ENCODE peak calls at places on chromosomes 2 and 18, in eight cellular contexts. K is A549, E is H1, H is endothelial cell of umbilical vein, G is HCT116, Q is GM12878, V is HepG2, D is K562. B is an unnamed sample.

GRCh38 chr2:37599688-37600525 is 71.5 kb downstream of the CDC42EP3 start:
- DNase-seq in D (no peak), V (no peak), Q (no peak), K (no peak), E (no peak), H (no peak), G (no peak), B (no peak)

GRCh38 chr2:182862003-182862402 is 4.4 kb downstream of the FRZB start:
- DNase-seq in G (no peak), D (no peak), H (no peak), K (no peak), E (no peak), V (no peak), Q (no peak), B (no peak)

GRCh38 chr2:74238879-74239278 is 40.5 kb downstream of the MTHFD2 start:
- DNase-seq in G (no peak), V (no peak), K (no peak), H (peak), E (no peak), D (no peak), Q (no peak), B (no peak)

GRCh38 chr2:11368059-11368572 is 23.7 kb upstream of the ROCK2 start:
- DNase-seq in V (no peak), D (no peak), E (no peak), K (no peak), Q (no peak), H (peak), G (no peak), B (no peak)

GRCh38 chr2:158923180-158923594 is 45.3 kb upstream of the TANC1 start:
- DNase-seq in V (no peak), E (no peak), K (no peak), Q (no peak), G (no peak), D (no peak), H (peak), B (no peak)

GRCh38 chr2:186098821-186099220 is 360.2 kb downstream of the FSIP2 start:
- DNase-seq in D (no peak), V (no peak), K (no peak), G (no peak), E (no peak), Q (no peak), H (peak), B (no peak)

GRCh38 chr2:193584001-193584400 is 1389.3 kb upstream of the TMEFF2 start:
- DNase-seq in G (peak), Q (no peak), V (peak), K (no peak), E (no peak), D (no peak), H (no peak), B (peak)

GRCh38 chr18:24552218-24552617 is 91.8 kb downstream of the HRH4 start:
- DNase-seq in E (no peak), V (no peak), D (no peak), G (no peak), H (no peak), Q (no peak), K (no peak), B (no peak)

GRCh38 chr2:159200498-159200897 is 86.0 kb downstream of the WDSUB1 start:
- DNase-seq in H (no peak), D (no peak), Q (no peak), V (no peak), G (no peak), K (no peak), E (no peak), B (no peak)

GRCh38 chr2:238502088-238502810 is 75.5 kb downstream of the ASB1 start:
- DNase-seq in H (no peak), E (no peak), D (no peak), V (no peak), K (no peak), G (no peak), Q (no peak), B (no peak)

GRCh38 chr2:101729521-101730190 is 32.1 kb downstream of the MAP4K4 start:
- DNase-seq in H (no peak), K (no peak), E (no peak), G (no peak), V (no peak), Q (no peak), D (no peak), B (no peak)

GRCh38 chr18:45110577-45111506 is 430.2 kb downstream of the SETBP1 start:
- DNase-seq in E (no peak), V (no peak), H (no peak), D (no peak), G (no peak), Q (no peak), K (no peak), B (no peak)

GRCh38 chr2:56132138-56132537 is 51.7 kb upstream of the CCDC85A start:
- DNase-seq in E (no peak), H (peak), K (peak), D (peak), Q (no peak), V (peak), G (peak), B (peak)

GRCh38 chr2:14907014-14907612 is 274.6 kb downstream of the LRATD1 start:
- DNase-seq in G (no peak), E (no peak), Q (no peak), D (no peak), V (peak), K (peak), H (no peak), B (peak)

GRCh38 chr18:26621161-26622026 is 73.0 kb upstream of the KCTD1 start:
- DNase-seq in G (peak), E (peak), Q (no peak), K (peak), D (peak), V (peak), H (peak), B (peak)

GRCh38 chr2:234950730-234951385 is 959 bp upstream of the SH3BP4 start:
- DNase-seq in V (no peak), D (no peak), Q (no peak), H (peak), G (no peak), E (no peak), K (no peak), B (no peak)

GRCh38 chr2:97770450-97770849 is 57.1 kb downstream of the ZAP70 start:
- DNase-seq in H (no peak), E (peak), K (no peak), D (no peak), G (no peak), V (no peak), Q (no peak), B (no peak)

GRCh38 chr18:62566199-62566598 is 43.4 kb downstream of the ZCCHC2 start:
- DNase-seq in V (peak), H (peak), Q (no peak), G (no peak), E (peak), D (no peak), K (peak), B (peak)

GRCh38 chr18:23106575-23106974 is 28.7 kb upstream of the CABLES1 start:
- DNase-seq in H (peak), Q (no peak), K (peak), E (no peak), G (peak), V (peak), D (no peak), B (peak)

GRCh38 chr2:3667151-3667631 is 9.2 kb downstream of the ALLC start:
- DNase-seq in Q (peak), G (no peak), H (no peak), D (no peak), K (no peak), E (no peak), V (no peak), B (no peak)

GRCh38 chr2:160293401-160293911 is 93.4 kb upstream of the ITGB6 start:
- DNase-seq in Q (no peak), G (no peak), V (no peak), H (no peak), D (no peak), E (no peak), K (no peak), B (no peak)

GRCh38 chr18:79410731-79411613 is 15.2 kb downstream of the NFATC1 start:
- DNase-seq in K (no peak), H (no peak), V (no peak), E (no peak), G (no peak), Q (no peak), D (no peak), B (no peak)

GRCh38 chr2:190180313-190181065 is 118.0 kb upstream of the MSTN start:
- DNase-seq in H (peak), V (peak), D (peak), G (peak), K (peak), Q (no peak), E (peak), B (peak)

GRCh38 chr2:40783704-40784103 is 331.8 kb upstream of the SLC8A1 start:
- DNase-seq in E (no peak), G (no peak), D (no peak), K (no peak), H (no peak), Q (no peak), V (no peak), B (no peak)

GRCh38 chr2:235614176-235614860 is 120.5 kb downstream of the AGAP1 start:
- DNase-seq in E (no peak), V (no peak), G (no peak), K (no peak), Q (no peak), D (no peak), H (no peak), B (peak)

GRCh38 chr18:57759650-57760049 is 43.5 kb downstream of the ATP8B1 start:
- DNase-seq in V (no peak), D (no peak), K (no peak), H (no peak), E (no peak), Q (no peak), G (no peak), B (no peak)

GRCh38 chr2:190340369-190340768 is 3.0 kb upstream of the INPP1 start:
- DNase-seq in E (no peak), V (peak), G (peak), K (no peak), D (peak), H (no peak), Q (no peak), B (peak)

GRCh38 chr2:10837532-10838266 is 25.1 kb upstream of the PDIA6 start:
- DNase-seq in Q (no peak), G (no peak), H (no peak), D (no peak), K (no peak), E (no peak), V (no peak), B (no peak)

GRCh38 chr2:84388133-84388532 is 70.9 kb downstream of the SUCLG1 start:
- DNase-seq in E (no peak), H (no peak), Q (no peak), G (no peak), V (no peak), D (no peak), K (no peak), B (no peak)

GRCh38 chr2:223969856-223970255 is 12.6 kb downstream of the MRPL44 start:
- DNase-seq in V (no peak), D (no peak), H (no peak), E (no peak), Q (no peak), K (no peak), G (no peak), B (no peak)

GRCh38 chr2:200454839-200455801 is 54.7 kb downstream of the KCTD18 start:
- DNase-seq in E (no peak), Q (peak), G (peak), V (peak), K (no peak), D (no peak), H (no peak), B (no peak)

GRCh38 chr2:120974950-120975349 is 239.3 kb downstream of the GLI2 start:
- DNase-seq in H (no peak), V (no peak), D (no peak), G (no peak), Q (no peak), E (no peak), K (no peak), B (no peak)

GRCh38 chr2:83459456-83459855 is 999.6 kb downstream of the SUCLG1 start:
- DNase-seq in G (no peak), K (no peak), E (no peak), Q (no peak), V (no peak), H (no peak), D (no peak), B (peak)

GRCh38 chr2:16546128-16546754 is 119.4 kb downstream of the CYRIA start:
- DNase-seq in D (peak), V (peak), H (peak), Q (no peak), G (no peak), K (no peak), E (no peak), B (peak)

GRCh38 chr18:5164903-5165302 is 32.2 kb downstream of the AKAIN1 start:
- DNase-seq in E (no peak), Q (no peak), G (no peak), H (no peak), V (no peak), D (no peak), K (no peak), B (no peak)

GRCh38 chr2:241818943-241819270 is 9.9 kb downstream of the NEU4 start:
- DNase-seq in V (peak), H (no peak), E (no peak), K (no peak), G (no peak), D (no peak), Q (no peak), B (peak)

GRCh38 chr2:225037374-225038075 is 4.7 kb downstream of the DOCK10 start:
- DNase-seq in E (no peak), Q (no peak), D (no peak), V (no peak), G (no peak), H (no peak), K (no peak), B (peak)

GRCh38 chr2:195413944-195414343 is 243.1 kb upstream of the SLC39A10 start:
- DNase-seq in G (no peak), V (no peak), H (no peak), Q (no peak), D (no peak), K (no peak), E (no peak), B (no peak)

GRCh38 chr2:195410272-195410671 is 246.8 kb upstream of the SLC39A10 start:
- DNase-seq in E (no peak), K (no peak), Q (peak), G (no peak), V (no peak), D (no peak), H (no peak), B (no peak)

GRCh38 chr2:195408811-195409210 is 248.2 kb upstream of the SLC39A10 start:
- DNase-seq in H (no peak), G (no peak), V (no peak), E (no peak), Q (no peak), K (no peak), D (no peak), B (no peak)

GRCh38 chr2:195413422-195413821 is 243.6 kb upstream of the SLC39A10 start:
- DNase-seq in G (no peak), D (no peak), Q (no peak), K (no peak), E (no peak), H (no peak), V (no peak), B (no peak)

DNA sequence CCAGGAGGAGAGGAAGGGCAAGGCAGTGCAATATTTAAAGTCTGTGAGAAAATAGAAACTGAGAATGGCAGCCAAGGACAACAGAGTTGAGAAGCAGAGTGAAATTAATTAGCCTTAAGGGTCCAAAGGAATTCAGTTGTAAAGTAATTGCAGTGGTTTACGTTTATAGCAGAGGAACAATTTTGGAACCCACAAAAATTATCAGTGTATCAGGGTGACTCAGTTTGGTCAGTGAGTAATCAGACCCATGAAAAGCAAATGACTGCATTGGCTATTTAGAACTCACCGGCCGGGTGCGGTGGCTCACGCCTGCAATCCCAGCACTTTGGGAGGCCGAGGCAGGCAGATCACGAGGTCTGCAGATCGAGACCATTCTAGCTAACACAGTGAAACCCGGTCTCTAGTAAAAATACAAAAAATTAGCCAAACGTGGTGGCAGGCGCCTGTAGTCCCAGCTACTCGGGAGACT is 245.8 kb upstream of the SLC39A10 start:
- DNase-seq in E (no peak), V (no peak), Q (peak), G (no peak), K (no peak), H (no peak), D (no peak), B (peak)
- H3K4me3 ChIP-seq in E (no peak), V (no peak), Q (no peak), G (no peak), K (no peak), H (no peak), D (no peak), B (no peak)

GRCh38 chr2:33478968-33479691 is 2.7 kb downstream of the RASGRP3 start:
- DNase-seq in E (no peak), D (peak), V (no peak), K (no peak), G (no peak), Q (no peak), H (peak), B (no peak)

GRCh38 chr2:33476100-33476792 is at the start of gene RASGRP3:
- DNase-seq in G (peak), K (peak), E (peak), Q (no peak), D (peak), V (peak), H (peak), B (peak)

GRCh38 chr2:33475381-33476099 is 909 bp upstream of the RASGRP3 start:
- DNase-seq in V (peak), H (peak), K (peak), E (peak), G (peak), D (peak), Q (no peak), B (peak)

GRCh38 chr2:33476793-33477190 is 343 bp downstream of the RASGRP3 start:
- DNase-seq in G (no peak), D (no peak), V (no peak), K (no peak), H (no peak), Q (no peak), E (no peak), B (no peak)

DNA sequence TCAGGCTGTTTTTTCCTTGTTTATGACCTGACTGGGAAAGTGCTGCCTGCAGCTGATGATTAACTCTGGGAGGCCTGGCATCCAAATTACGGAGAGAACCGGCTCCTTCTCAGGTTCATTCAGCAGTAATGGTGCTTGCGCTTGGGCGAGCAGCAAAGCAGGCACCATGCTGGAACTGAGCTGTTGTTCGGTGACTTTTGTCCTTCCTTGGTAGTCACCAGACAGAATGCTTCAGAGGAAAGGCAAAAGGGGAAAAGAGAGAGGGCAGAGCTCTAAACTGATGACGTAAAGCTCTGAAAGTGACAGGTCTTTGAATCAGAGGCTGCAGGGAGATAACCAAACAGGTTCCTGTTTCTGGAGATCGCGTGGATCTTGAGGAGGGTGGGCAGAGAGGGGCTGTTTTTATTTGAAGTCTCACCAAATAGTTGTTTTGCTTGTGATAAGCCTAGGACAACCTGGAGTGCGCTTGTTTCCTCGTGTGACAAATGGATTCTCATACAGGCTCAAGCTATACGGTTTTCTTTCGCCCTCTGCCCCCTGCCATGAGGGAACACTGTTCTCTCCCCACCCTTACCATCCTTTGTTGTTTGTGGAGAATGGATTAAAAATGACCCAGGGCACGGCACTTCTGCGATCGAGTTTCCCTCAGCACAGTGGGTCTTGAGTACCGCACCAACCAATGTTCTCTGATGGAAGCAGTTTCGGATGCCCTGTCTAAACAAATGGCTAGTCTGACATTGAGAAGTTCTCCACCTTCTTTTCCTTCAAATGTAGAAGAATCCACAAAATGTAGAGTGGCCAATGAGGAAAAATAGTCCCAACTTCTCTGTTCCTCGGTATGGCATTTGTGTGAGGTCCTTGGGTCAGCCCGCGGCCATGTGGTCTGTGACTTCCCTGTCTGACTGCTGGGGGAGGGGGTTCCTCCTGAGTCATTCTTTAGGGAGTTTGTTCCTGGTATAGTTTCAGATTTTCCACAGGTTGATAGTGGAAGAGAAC is 1.3 kb downstream of the RASGRP3 start:
- DNase-seq in Q (no peak), E (no peak), V (no peak), D (peak), G (no peak), K (no peak), H (peak), B (peak)
- TF ChIP-seq POLR2A in Q (peak), E (no peak), V (no peak), D (no peak), G (no peak), K (no peak), H (no peak), B (no peak)

GRCh38 chr2:60764736-60765534 is 8.9 kb downstream of the PAPOLG start:
- DNase-seq in K (no peak), D (no peak), E (no peak), Q (no peak), H (no peak), V (no peak), G (no peak), B (no peak)
- TF ChIP-seq MAX in K (no peak), D (no peak), E (no peak), Q (no peak), H (no peak), V (no peak), G (no peak), B (no peak)

GRCh38 chr2:172549131-172549530 is 6.8 kb upstream of the PDK1 start:
- DNase-seq in Q (no peak), K (no peak), D (no peak), G (no peak), V (no peak), H (no peak), E (no peak), B (no peak)

GRCh38 chr2:172554352-172555271 is 1.3 kb upstream of the PDK1 start:
- DNase-seq in H (peak), Q (no peak), E (no peak), V (no peak), G (no peak), K (no peak), D (no peak), B (peak)

GRCh38 chr2:172552547-172553291 is 3.2 kb upstream of the PDK1 start:
- DNase-seq in H (peak), K (no peak), V (no peak), D (peak), G (no peak), Q (no peak), E (no peak), B (peak)

GRCh38 chr2:172551266-172551665 is 4.6 kb upstream of the PDK1 start:
- DNase-seq in H (no peak), Q (no peak), G (no peak), D (no peak), K (no peak), V (no peak), E (no peak), B (peak)

DNA sequence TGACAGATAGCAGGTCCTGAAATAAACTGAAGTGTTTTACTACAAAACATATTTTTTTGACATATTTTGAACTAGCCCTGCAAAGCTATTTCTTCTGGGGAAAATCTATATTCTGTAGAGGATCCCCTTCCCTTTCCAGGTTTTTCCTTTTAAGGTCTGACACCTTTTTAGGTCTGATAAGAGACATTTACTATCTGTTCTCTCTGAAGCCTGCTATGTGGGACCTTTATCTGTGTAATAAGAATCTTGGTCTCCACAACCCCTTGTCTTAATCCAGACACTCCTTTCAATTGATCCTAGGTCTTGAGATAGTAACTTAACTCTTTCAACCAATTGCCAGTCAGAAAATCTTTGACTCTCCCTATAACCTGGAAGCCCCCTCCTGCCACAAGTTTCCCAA is 5.5 kb upstream of the PDK1 start:
- DNase-seq in V (no peak), Q (no peak), H (no peak), K (no peak), G (no peak), D (no peak), E (no peak), B (no peak)
- H3K4me3 ChIP-seq in V (no peak), Q (no peak), H (no peak), K (no peak), G (no peak), D (no peak), E (no peak), B (no peak)

B was measured in NB4.